ENCODE peak calls at places on chromosomes 5 and 9, in ten cellular contexts. M is NCI-H446 treated with DMSO at 0.1 percent for 48 hours; F is amniotic stem cell; Q is activated CD8-positive, alpha-beta memory T cell treated with anti-CD3 and anti-CD28 coated beads, Interleukin-2, amount 10 ng/mL, durations not matched to agents 7 days and 5 days; E is Right ventricle myocardium superior; B is NCI-H1048; W is NCI-H1105 treated with DMSO at 0.1 percent for 48 hours; P is CD8-positive, alpha-beta memory T cell; Y is stimulated activated CD4-positive, alpha-beta T cell treated with anti-CD3 and anti-CD28 coated beads, Interleukin-4, amount 100 ng/mL, for 48 hours; T is heart left ventricle. L is an unnamed sample.
A peak's percentile ranks its signal among the peaks of the same experiment; 100 is the strongest.

GRCh38 chr5:1883120-1883924 is 597 bp upstream of the IRX4 start:
- DNase-seq in P (no peak), T (no peak), W (peak; percentile 37), E (peak; percentile 53), Q (no peak), F (no peak), Y (no peak), B (no peak), M (no peak), L (no peak)

GRCh38 chr5:68780299-68780960 is 313.4 kb upstream of the SLC30A5 start:
- DNase-seq in W (no peak), Q (no peak), P (no peak), Y (no peak), F (no peak), B (no peak), E (no peak), M (no peak), T (no peak), L (no peak)

GRCh38 chr9:4508907-4509589 is 18.8 kb downstream of the SLC1A1 start:
- DNase-seq in M (no peak), Y (no peak), F (no peak), W (no peak), B (no peak), P (no peak), E (no peak), Q (no peak), T (no peak), L (no peak)

GRCh38 chr9:3794005-3794404 is 268.2 kb upstream of the RFX3 start:
- DNase-seq in W (peak; percentile 83), Q (no peak), Y (no peak), T (no peak), P (no peak), F (no peak), B (peak; percentile 75), E (no peak), M (no peak), L (no peak)

GRCh38 chr5:141338538-141339306 is at the start of gene PCDHGA2:
- DNase-seq in M (no peak), P (no peak), T (no peak), F (no peak), E (no peak), W (no peak), Q (no peak), Y (no peak), B (no peak), L (no peak)

GRCh38 chr5:117945261-117945660 is 1043.1 kb downstream of the DTWD2 start:
- DNase-seq in B (no peak), M (no peak), Y (no peak), E (no peak), Q (no peak), T (no peak), P (no peak), F (no peak), W (no peak), L (no peak)

GRCh38 chr5:21882363-21882762 is 970.8 kb downstream of the CDH12 start:
- DNase-seq in E (no peak), W (no peak), P (no peak), M (no peak), Q (no peak), T (no peak), Y (no peak), F (no peak), B (no peak), L (no peak)

GRCh38 chr5:100904259-100904822 is 1.3 kb upstream of the ST8SIA4 start:
- DNase-seq in F (no peak), B (no peak), Y (no peak), Q (peak; percentile 85), P (peak; percentile 51), E (no peak), W (no peak), T (peak; percentile 25), M (no peak), L (no peak)

GRCh38 chr5:118863345-118863744 is 125.0 kb downstream of the DTWD2 start:
- DNase-seq in B (no peak), M (no peak), T (no peak), E (no peak), Y (no peak), P (no peak), F (no peak), Q (no peak), W (no peak), L (no peak)

GRCh38 chr5:95797301-95797700 is 25.2 kb downstream of the GLRX start:
- DNase-seq in T (no peak), Y (no peak), P (no peak), E (no peak), W (no peak), F (no peak), M (no peak), B (no peak), Q (no peak), L (no peak)

GRCh38 chr9:133889498-133890301 is 102.4 kb downstream of the VAV2 start:
- DNase-seq in E (no peak), M (no peak), Q (no peak), T (no peak), Y (no peak), B (no peak), F (no peak), P (no peak), W (no peak), L (no peak)

GRCh38 chr9:17433526-17433925 is 145.3 kb upstream of the SH3GL2 start:
- DNase-seq in T (no peak), W (no peak), F (no peak), E (no peak), B (no peak), Q (no peak), M (no peak), Y (no peak), P (no peak), L (no peak)

GRCh38 chr9:99822596-99823391 is 1.1 kb downstream of the NR4A3 start:
- DNase-seq in T (peak; percentile 40), P (peak; percentile 67), E (peak; percentile 49), Q (peak; percentile 68), B (no peak), F (peak; percentile 9), Y (peak; percentile 46), W (peak; percentile 46), M (peak; percentile 11), L (peak; percentile 45)

GRCh38 chr5:92364986-92365550 is 982.0 kb upstream of the ARRDC3 start:
- DNase-seq in F (no peak), Y (no peak), W (no peak), E (no peak), P (no peak), M (peak; percentile 16), Q (no peak), B (no peak), T (no peak), L (no peak)

GRCh38 chr5:67141644-67142043 is 55.0 kb downstream of the CD180 start:
- DNase-seq in Y (no peak), P (no peak), W (no peak), F (no peak), Q (no peak), B (no peak), T (no peak), M (no peak), E (no peak), L (no peak)

GRCh38 chr9:78023003-78023741 is 8.4 kb downstream of the GNAQ start:
- DNase-seq in P (no peak), Y (no peak), B (no peak), T (no peak), E (no peak), M (no peak), Q (no peak), W (no peak), F (no peak), L (no peak)

GRCh38 chr9:82997471-82998140 is 65.3 kb downstream of the RASEF start:
- DNase-seq in Q (no peak), E (no peak), Y (no peak), B (no peak), T (no peak), F (no peak), W (no peak), M (no peak), P (no peak), L (no peak)

GRCh38 chr9:127809002-127809561 is 6.4 kb downstream of the FPGS start:
- DNase-seq in E (no peak), T (no peak), Q (no peak), M (no peak), Y (no peak), P (no peak), F (no peak), B (no peak), W (no peak), L (no peak)

GRCh38 chr5:134561871-134562296 is 36.4 kb downstream of the JADE2 start:
- DNase-seq in W (no peak), T (no peak), P (no peak), F (no peak), Q (no peak), Y (no peak), M (no peak), E (no peak), B (no peak), L (peak; percentile 91)

GRCh38 chr9:133978226-133979123 is 13.6 kb downstream of the VAV2 start:
- DNase-seq in E (no peak), W (no peak), Y (no peak), T (no peak), P (no peak), F (no peak), B (no peak), M (no peak), Q (no peak), L (no peak)

GRCh38 chr5:149356391-149356790 is 1.5 kb upstream of the PCYOX1L start:
- DNase-seq in M (no peak), B (no peak), Y (no peak), F (no peak), T (no peak), Q (no peak), W (no peak), P (no peak), E (no peak), L (no peak)

GRCh38 chr5:138466900-138467710 is 1.8 kb downstream of the EGR1 start:
- DNase-seq in E (peak; percentile 50), F (no peak), M (no peak), T (no peak), B (no peak), Y (no peak), P (no peak), W (no peak), Q (peak; percentile 50), L (peak; percentile 22)

GRCh38 chr9:121568541-121569265 is 69.1 kb upstream of the GGTA1 start:
- DNase-seq in E (peak; percentile 68), P (no peak), Q (no peak), B (no peak), M (no peak), T (peak; percentile 70), Y (no peak), F (no peak), W (no peak), L (no peak)

GRCh38 chr5:61659221-61659696 is 327.2 kb downstream of the ZSWIM6 start:
- DNase-seq in Q (no peak), F (no peak), E (peak; percentile 53), Y (no peak), M (no peak), B (no peak), P (no peak), T (peak; percentile 28), W (no peak), L (no peak)

GRCh38 chr5:128093368-128093767 is 9.8 kb downstream of the SLC12A2 start:
- DNase-seq in T (no peak), Y (no peak), B (no peak), P (no peak), W (no peak), F (no peak), M (no peak), E (no peak), Q (no peak), L (no peak)

GRCh38 chr5:140013536-140013935 is 29.6 kb downstream of the NRG2 start:
- DNase-seq in B (no peak), P (no peak), E (no peak), Y (no peak), Q (no peak), T (no peak), W (no peak), M (no peak), F (no peak), L (no peak)

GRCh38 chr5:96468956-96469355 is 35.9 kb upstream of the PCSK1 start:
- DNase-seq in W (no peak), P (no peak), Y (no peak), T (no peak), Q (no peak), F (no peak), E (no peak), M (no peak), B (no peak), L (no peak)

L was measured in SJSA1.